ENCODE peak calls at places on chromosomes 12 and 14, in seven cellular contexts. C is activated T-cell treated with anti-CD3 and anti-CD28 coated beads, Interleukin-2, amount 50 U/mL, for 72 hours; Z is MCF 10A; V is NCI-H1092 treated with DMSO at 0.1 percent for 48 hours; E is left colon; O is GM13977; L is upper lobe of right lung. H is an unnamed sample.

GRCh38 chr12:110619534-110619953 is 5.6 kb downstream of the TCTN1 start:
- DNase-seq in C (peak; percentile 54), Z (peak; percentile 2), V (no peak), E (no peak), O (peak; percentile 50), L (no peak), H (peak; percentile 44)

GRCh38 chr12:130838284-130838950 is 633 bp downstream of the STX2 start:
- DNase-seq in C (peak; percentile 25), Z (peak; percentile 36), V (peak; percentile 52), E (peak; percentile 29), O (peak; percentile 52), L (no peak), H (peak; percentile 54)

GRCh38 chr12:94718114-94718513 is 67.8 kb upstream of the TMCC3 start:
- DNase-seq in C (no peak), Z (peak; percentile 19), V (peak; percentile 11), E (no peak), O (peak; percentile 20), L (no peak), H (no peak)

GRCh38 chr14:66038214-66038977 is 447.8 kb upstream of the CCDC196 start:
- DNase-seq in C (no peak), Z (peak; percentile 73), V (no peak), E (peak; percentile 30), O (no peak), L (no peak), H (no peak)

GRCh38 chr12:48823281-48823680 is 5.0 kb downstream of the CACNB3 start:
- DNase-seq in C (no peak), Z (no peak), V (no peak), E (no peak), O (no peak), L (no peak), H (no peak)

GRCh38 chr12:110689601-110690430 is 901 bp upstream of the HVCN1 start:
- DNase-seq in C (no peak), Z (no peak), V (no peak), E (no peak), O (peak; percentile 84), L (no peak), H (peak; percentile 84)

GRCh38 chr12:76864791-76865400 is 13.9 kb downstream of the CSRP2 start:
- DNase-seq in C (no peak), Z (no peak), V (no peak), E (no peak), O (no peak), L (no peak), H (no peak)

GRCh38 chr14:20499108-20499507 is 6.2 kb upstream of the RNASE10 start:
- DNase-seq in C (no peak), Z (no peak), V (no peak), E (no peak), O (no peak), L (no peak), H (no peak)

GRCh38 chr14:77622562-77622961 is 6.1 kb upstream of the SPTLC2 start:
- DNase-seq in C (no peak), Z (peak; percentile 43), V (no peak), E (peak; percentile 90), O (no peak), L (peak; percentile 80), H (no peak)

GRCh38 chr12:74725154-74725553 is 187.5 kb downstream of the ATXN7L3B start:
- DNase-seq in C (no peak), Z (peak; percentile 5), V (no peak), E (no peak), O (no peak), L (no peak), H (no peak)

GRCh38 chr12:103962493-103962892 is 3.2 kb upstream of the TDG start:
- DNase-seq in C (no peak), Z (no peak), V (no peak), E (no peak), O (no peak), L (no peak), H (no peak)

GRCh38 chr12:17591113-17591512 is 498.9 kb downstream of the RERGL start:
- DNase-seq in C (no peak), Z (no peak), V (no peak), E (no peak), O (no peak), L (no peak), H (no peak)

GRCh38 chr14:98138666-98139065 is 1133.3 kb downstream of the BCL11B start:
- DNase-seq in C (peak; percentile 83), Z (peak; percentile 45), V (peak; percentile 42), E (no peak), O (peak; percentile 9), L (no peak), H (peak; percentile 19)

GRCh38 chr14:91317381-91318313 is 73.1 kb upstream of the GPR68 start:
- DNase-seq in C (peak; percentile 90), Z (peak; percentile 90), V (no peak), E (peak; percentile 89), O (no peak), L (peak; percentile 93), H (peak; percentile 55)

GRCh38 chr12:105330938-105331804 is 680 bp downstream of the C12orf75 start:
- DNase-seq in C (peak; percentile 53), Z (peak; percentile 30), V (peak; percentile 46), E (peak; percentile 30), O (peak; percentile 39), L (no peak), H (peak; percentile 52)

GRCh38 chr12:105820407-105821140 is 318.2 kb downstream of the NUAK1 start:
- DNase-seq in C (no peak), Z (peak; percentile 55), V (no peak), E (no peak), O (no peak), L (no peak), H (no peak)

GRCh38 chr14:58919262-58919661 is 269.2 kb upstream of the DAAM1 start:
- DNase-seq in C (no peak), Z (no peak), V (no peak), E (no peak), O (no peak), L (no peak), H (no peak)

GRCh38 chr12:117580718-117581062 is 219.3 kb upstream of the NOS1 start:
- DNase-seq in C (no peak), Z (peak; percentile 60), V (no peak), E (peak; percentile 26), O (peak; percentile 33), L (peak; percentile 61), H (peak; percentile 28)

GRCh38 chr12:114864688-114865685 is 181.0 kb upstream of the TBX3 start:
- DNase-seq in C (no peak), Z (no peak), V (no peak), E (no peak), O (no peak), L (no peak), H (no peak)

GRCh38 chr12:125999643-126000042 is 934.4 kb downstream of the AACS start:
- DNase-seq in C (no peak), Z (no peak), V (no peak), E (no peak), O (no peak), L (no peak), H (no peak)

GRCh38 chr12:66107451-66107915 is 23.1 kb downstream of the LLPH start:
- DNase-seq in C (peak; percentile 72), Z (peak; percentile 98), V (peak; percentile 61), E (peak; percentile 30), O (peak; percentile 62), L (no peak), H (peak; percentile 70)

GRCh38 chr12:87274594-87275245 is 754.5 kb downstream of the C12orf50 start:
- DNase-seq in C (no peak), Z (peak; percentile 29), V (peak; percentile 6), E (no peak), O (no peak), L (no peak), H (no peak)